ENCODE peak calls at places on chromosomes 2 and 18, in four cellular contexts. Z is Calu3, P is endothelial cell, X is nephron progenitor cell. G is an unnamed sample.

GRCh38 chr2:43302311-43303051 is 76.1 kb upstream of the ZFP36L2 start:
- DNase-seq in Z (no peak), X (no peak), P (no peak), G (no peak)

GRCh38 chr2:44093970-44094369 is 74.7 kb upstream of the PPM1B start:
- DNase-seq in Z (no peak), X (no peak), P (no peak), G (no peak)

GRCh38 chr18:48580782-48581181 is 42.0 kb downstream of the CTIF start:
- DNase-seq in P (no peak), Z (no peak), X (no peak), G (no peak)

GRCh38 chr2:20625920-20626697 is 24.8 kb downstream of the HS1BP3 start:
- DNase-seq in P (no peak), Z (no peak), X (no peak), G (no peak)

GRCh38 chr18:26656944-26657536 is 108.7 kb upstream of the KCTD1 start:
- DNase-seq in X (peak), P (peak), Z (peak), G (peak)

GRCh38 chr2:75340560-75340959 is 141.2 kb upstream of the TACR1 start:
- DNase-seq in X (no peak), Z (no peak), P (no peak), G (no peak)

GRCh38 chr18:3217930-3218647 is 1.7 kb downstream of the MYOM1 start:
- DNase-seq in Z (peak), X (no peak), P (no peak), G (no peak)

GRCh38 chr18:44786697-44787096 is 106.0 kb downstream of the SETBP1 start:
- DNase-seq in Z (no peak), P (no peak), X (peak), G (no peak)

GRCh38 chr18:79924814-79925655 is 26.4 kb downstream of the SLC66A2 start:
- DNase-seq in P (peak), Z (no peak), X (no peak), G (no peak)

GRCh38 chr2:72028996-72029395 is 118.7 kb downstream of the CYP26B1 start:
- DNase-seq in P (no peak), X (no peak), Z (no peak), G (peak)

GRCh38 chr2:60439219-60439974 is 114.1 kb downstream of the BCL11A start:
- DNase-seq in Z (peak), X (peak), P (peak), G (no peak)

GRCh38 chr2:196205891-196206408 is 34.6 kb upstream of the STK17B start:
- DNase-seq in X (no peak), P (no peak), Z (no peak), G (no peak)

GRCh38 chr18:48787523-48788151 is 163.1 kb downstream of the SMAD7 start:
- DNase-seq in P (no peak), Z (no peak), X (no peak), G (no peak)

GRCh38 chr18:12458761-12459160 is 51.0 kb downstream of the PRELID3A start:
- DNase-seq in X (no peak), P (no peak), Z (no peak), G (no peak)

GRCh38 chr18:11950824-11951223 is 30.5 kb upstream of the IMPA2 start:
- DNase-seq in X (no peak), P (no peak), Z (no peak), G (no peak)

GRCh38 chr18:57845468-57846103 is 42.5 kb upstream of the ATP8B1 start:
- DNase-seq in Z (no peak), P (no peak), X (no peak), G (no peak)

GRCh38 chr2:221571391-221572179 is 519 bp downstream of the EPHA4 start:
- DNase-seq in Z (peak), P (peak), X (peak), G (peak)

GRCh38 chr18:47174545-47175116 is 1.5 kb downstream of the IER3IP1 start:
- DNase-seq in P (no peak), X (no peak), Z (peak), G (no peak)

GRCh38 chr2:75844651-75845050 is 133.9 kb upstream of the GCFC2 start:
- DNase-seq in P (no peak), Z (no peak), X (no peak), G (no peak)

GRCh38 chr2:1818811-1819210 is 74.5 kb upstream of the PXDN start:
- DNase-seq in P (no peak), Z (no peak), X (no peak), G (no peak)

GRCh38 chr2:118980573-118980972 is 38.6 kb downstream of the MARCO start:
- DNase-seq in P (no peak), Z (no peak), X (no peak), G (no peak)

GRCh38 chr2:116810071-116810470 is 1004.4 kb upstream of the DDX18 start:
- DNase-seq in P (no peak), X (no peak), Z (no peak), G (no peak)

GRCh38 chr18:27843783-27844415 is 333.0 kb downstream of the CDH2 start:
- DNase-seq in Z (peak), P (no peak), X (no peak), G (no peak)

GRCh38 chr2:9693138-9693520 is 62.3 kb upstream of the YWHAQ start:
- DNase-seq in Z (no peak), P (no peak), X (no peak), G (no peak)

GRCh38 chr2:161063946-161064306 is 96.3 kb upstream of the TANK start:
- DNase-seq in X (no peak), Z (no peak), P (no peak), G (no peak)
- TF ChIP-seq CTCF in X (peak), Z (no peak), P (peak), G (peak)

GRCh38 chr2:184072470-184072869 is 525.9 kb upstream of the ZNF804A start:
- DNase-seq in P (no peak), X (no peak), Z (no peak), G (no peak)
- TF ChIP-seq CTCF in P (no peak), X (no peak), Z (no peak), G (no peak)

GRCh38 chr2:182649316-182649715 is 66.7 kb upstream of the DNAJC10 start:
- DNase-seq in X (peak), Z (peak), P (peak), G (no peak)
- TF ChIP-seq CTCF in X (peak), Z (peak), P (peak), G (peak)

GRCh38 chr2:15695582-15696330 is 104.1 kb downstream of the DDX1 start:
- DNase-seq in P (no peak), X (no peak), Z (no peak), G (no peak)

GRCh38 chr2:15692551-15693377 is 101.1 kb downstream of the DDX1 start:
- DNase-seq in Z (no peak), P (no peak), X (no peak), G (no peak)

GRCh38 chr2:15693926-15694588 is 102.4 kb downstream of the DDX1 start:
- DNase-seq in X (peak), Z (no peak), P (no peak), G (no peak)

GRCh38 chr2:15693382-15693781 is 101.7 kb downstream of the DDX1 start:
- DNase-seq in X (no peak), P (no peak), Z (no peak), G (no peak)

GRCh38 chr2:15694589-15694986 is 102.9 kb downstream of the DDX1 start:
- DNase-seq in P (no peak), Z (no peak), X (no peak), G (no peak)
- TF ChIP-seq CTCF in P (no peak), Z (no peak), X (no peak), G (no peak)

GRCh38 chr2:134567666-134568065 is 151.1 kb downstream of the TMEM163 start:
- DNase-seq in P (no peak), Z (no peak), X (no peak), G (no peak)

GRCh38 chr2:134570676-134571075 is 148.1 kb downstream of the TMEM163 start:
- DNase-seq in X (no peak), Z (no peak), P (no peak), G (no peak)

GRCh38 chr2:134572996-134573395 is 145.8 kb downstream of the TMEM163 start:
- DNase-seq in X (no peak), P (no peak), Z (no peak), G (no peak)

GRCh38 chr2:134564549-134564948 is 154.3 kb downstream of the TMEM163 start:
- DNase-seq in X (no peak), P (no peak), Z (no peak), G (no peak)

GRCh38 chr2:134568413-134568812 is 150.4 kb downstream of the TMEM163 start:
- DNase-seq in Z (no peak), P (no peak), X (no peak), G (no peak)
- TF ChIP-seq CTCF in Z (no peak), P (no peak), X (no peak), G (no peak)

GRCh38 chr2:40243581-40243980 is 208.3 kb downstream of the SLC8A1 start:
- DNase-seq in Z (no peak), X (no peak), P (no peak), G (no peak)
- TF ChIP-seq CTCF in Z (no peak), X (no peak), P (no peak), G (no peak)

GRCh38 chr2:12607971-12608370 is 108.8 kb upstream of the TRIB2 start:
- DNase-seq in X (no peak), P (no peak), Z (no peak), G (no peak)

GRCh38 chr2:12605936-12606335 is 110.8 kb upstream of the TRIB2 start:
- DNase-seq in Z (no peak), X (no peak), P (no peak), G (no peak)

GRCh38 chr2:12604248-12604801 is 112.4 kb upstream of the TRIB2 start:
- DNase-seq in X (no peak), P (no peak), Z (no peak), G (no peak)

GRCh38 chr2:12605366-12605765 is 111.4 kb upstream of the TRIB2 start:
- DNase-seq in P (no peak), X (no peak), Z (no peak), G (no peak)

DNA sequence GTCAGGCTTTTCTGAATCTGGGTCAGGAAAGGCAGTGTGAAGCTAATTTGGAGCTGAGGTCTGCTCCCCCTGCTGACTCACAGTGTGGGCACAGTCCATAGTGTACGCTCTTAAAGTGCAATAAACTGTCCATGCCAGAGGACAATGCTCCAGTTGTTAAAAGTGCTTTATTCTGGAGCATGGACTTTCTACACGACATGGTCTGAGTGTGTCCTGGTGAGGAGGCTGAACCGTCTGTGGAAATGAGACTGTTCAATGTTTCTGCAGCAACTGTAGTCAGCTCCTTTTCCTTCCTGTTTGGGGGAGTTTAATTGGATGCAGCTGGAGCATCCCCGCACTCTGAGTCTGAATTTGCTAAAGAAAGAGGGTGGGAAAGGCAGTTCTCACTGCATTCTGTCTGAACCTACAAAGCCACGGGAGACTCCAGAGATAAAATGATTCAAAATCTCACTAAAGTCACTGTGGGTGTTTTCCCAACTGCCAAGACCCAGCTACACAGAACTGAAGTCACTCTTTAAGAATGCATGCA is 110.2 kb upstream of the TRIB2 start:
- DNase-seq in P (no peak), X (no peak), Z (no peak), G (no peak)
- TF ChIP-seq CTCF in P (no peak), X (no peak), Z (peak), G (peak)

DNA sequence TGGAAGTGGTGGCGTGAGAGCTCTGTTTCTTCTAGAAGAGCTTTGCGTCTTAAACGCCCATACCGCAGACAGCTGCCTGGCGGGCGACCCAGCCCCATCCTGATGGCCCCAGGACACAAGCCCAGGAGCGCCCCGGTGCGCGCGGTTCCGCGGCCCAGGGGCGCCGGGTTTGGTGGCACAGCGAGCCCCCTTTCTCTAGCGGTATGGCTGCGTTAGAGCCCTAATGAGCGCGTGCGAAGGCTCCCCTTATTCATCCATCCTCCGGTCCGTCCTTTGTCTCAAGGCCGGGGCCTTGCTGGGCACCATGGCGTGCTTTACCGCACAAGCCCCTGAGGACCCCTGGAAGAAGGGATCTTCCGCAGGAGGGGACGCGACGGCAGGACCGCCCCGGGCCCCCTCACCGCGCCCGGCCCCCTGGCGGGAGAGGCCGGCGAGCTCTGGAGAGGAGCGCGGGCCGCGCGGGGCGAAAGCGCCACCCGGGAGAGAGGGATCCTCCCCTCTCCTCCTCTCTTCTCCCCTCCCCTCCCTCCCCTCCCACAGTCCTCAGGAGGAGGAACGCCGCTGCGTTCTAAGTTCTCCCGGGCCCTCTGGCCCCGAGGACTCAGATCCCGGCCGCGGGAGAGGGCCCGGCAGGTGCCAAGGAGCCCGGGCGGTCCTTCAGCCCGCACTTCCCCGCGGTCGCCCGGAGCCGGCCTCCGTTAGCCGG is 626 bp upstream of the SLC1A4 start:
- DNase-seq in X (peak), P (peak), Z (peak), G (peak)
- TF ChIP-seq CTCF in X (peak), P (no peak), Z (peak), G (peak)